ENCODE peak calls at places on chromosomes 2 and 18, in ten cellular contexts. M is stimulated activated CD8-positive, alpha-beta memory T cell treated with anti-CD3 and anti-CD28 coated beads, Interleukin-7, amount 100 ng/mL, for 24 hours; C is uterus; W is lower leg skin; H is GM10248; D is activated CD8-positive, alpha-beta memory T cell treated with anti-CD3 and anti-CD28 coated beads for 1 hour; B is ovary; L is activated CD4-positive, CD25-positive, alpha-beta regulatory T cell treated with anti-CD3 and anti-CD28 coated beads, Interleukin-2, amount 50 U/mL, for 72 hours; V is activated CD4-positive, alpha-beta T cell treated with anti-CD3 and anti-CD28 coated beads, Interleukin-2, amount 50 U/mL, for 24 hours; X is Calu3. R is an unnamed sample.

GRCh38 chr18:78627546-78628315 is 351.9 kb upstream of the SALL3 start:
- DNase-seq in B (no peak), C (no peak), H (no peak), M (no peak), L (no peak), W (no peak), D (no peak), V (no peak), X (no peak), R (no peak)

GRCh38 chr2:148599112-148599991 is 45.2 kb upstream of the EPC2 start:
- DNase-seq in D (no peak), X (no peak), H (no peak), M (no peak), W (no peak), V (no peak), L (no peak), B (no peak), C (no peak), R (no peak)

GRCh38 chr2:146374505-146374904 is 1470.3 kb upstream of the ACVR2A start:
- DNase-seq in H (no peak), V (no peak), L (no peak), D (no peak), W (no peak), B (no peak), C (no peak), M (no peak), X (no peak), R (no peak)

GRCh38 chr2:218229851-218230250 is 12.9 kb downstream of the ARPC2 start:
- DNase-seq in L (no peak), M (no peak), W (no peak), B (no peak), C (no peak), H (no peak), V (no peak), X (peak), D (no peak), R (no peak)

GRCh38 chr2:2800697-2801096 is 469.6 kb upstream of the MYT1L start:
- DNase-seq in H (no peak), W (no peak), B (no peak), M (no peak), L (no peak), D (no peak), C (no peak), X (no peak), V (no peak), R (no peak)

GRCh38 chr2:69565431-69565839 is 78.1 kb downstream of the AAK1 start:
- DNase-seq in M (peak), C (peak), B (peak), L (peak), D (peak), W (no peak), H (peak), V (peak), X (peak), R (no peak)

GRCh38 chr2:3282056-3282998 is 95.3 kb downstream of the EIPR1 start:
- DNase-seq in D (no peak), C (no peak), V (no peak), M (no peak), L (no peak), X (no peak), H (no peak), B (no peak), W (no peak), R (peak)

GRCh38 chr2:47344890-47345583 is 57.9 kb upstream of the MSH2 start:
- DNase-seq in W (peak), M (no peak), D (no peak), C (peak), L (no peak), V (no peak), B (peak), X (peak), H (no peak), R (peak)

GRCh38 chr2:71524476-71524875 is 71.1 kb downstream of the DYSF start:
- DNase-seq in X (no peak), L (peak), H (no peak), C (no peak), V (no peak), D (no peak), M (no peak), W (no peak), B (no peak), R (no peak)

GRCh38 chr2:210523650-210524289 is 32.6 kb upstream of the CPS1 start:
- DNase-seq in W (no peak), H (no peak), B (no peak), L (no peak), V (no peak), X (no peak), D (no peak), M (no peak), C (no peak), R (no peak)

GRCh38 chr18:14945286-14945685 is 197.3 kb downstream of the ANKRD30B start:
- DNase-seq in W (no peak), V (no peak), X (no peak), B (no peak), C (no peak), M (no peak), L (no peak), H (no peak), D (no peak), R (no peak)

GRCh38 chr2:239186516-239186915 is 214.3 kb downstream of the HDAC4 start:
- DNase-seq in B (no peak), C (no peak), X (no peak), W (no peak), M (no peak), L (no peak), H (no peak), V (no peak), D (no peak), R (no peak)

GRCh38 chr2:173218331-173219056 is 136.2 kb upstream of the CDCA7 start:
- DNase-seq in W (no peak), M (no peak), X (no peak), V (no peak), D (no peak), H (no peak), B (no peak), C (no peak), L (no peak), R (no peak)

GRCh38 chr2:43777306-43777926 is 3.6 kb downstream of the DYNC2LI1 start:
- DNase-seq in D (no peak), H (no peak), C (no peak), M (no peak), L (no peak), X (no peak), V (no peak), W (no peak), B (no peak), R (no peak)

GRCh38 chr2:27715318-27716165 is 51.9 kb downstream of the SLC4A1AP start:
- DNase-seq in X (peak), W (no peak), V (no peak), M (no peak), D (no peak), B (peak), C (peak), H (peak), L (no peak), R (peak)

GRCh38 chr2:49069829-49070228 is 84.5 kb downstream of the FSHR start:
- DNase-seq in W (no peak), H (no peak), M (no peak), L (no peak), X (no peak), C (no peak), D (no peak), V (no peak), B (no peak), R (no peak)

GRCh38 chr2:15623898-15624541 is 32.4 kb downstream of the DDX1 start:
- DNase-seq in H (no peak), M (no peak), V (no peak), L (no peak), C (no peak), W (no peak), B (no peak), X (no peak), D (no peak), R (no peak)

GRCh38 chr2:108870069-108870644 is 83.6 kb downstream of the CCDC138 start:
- DNase-seq in X (no peak), C (no peak), L (no peak), H (no peak), M (no peak), W (no peak), D (no peak), V (no peak), B (no peak), R (no peak)

GRCh38 chr18:46720521-46720920 is 36.3 kb downstream of the ST8SIA5 start:
- DNase-seq in L (no peak), C (no peak), D (no peak), X (no peak), W (no peak), H (no peak), V (no peak), B (no peak), M (no peak), R (no peak)

GRCh38 chr2:189082576-189082975 is 97.0 kb downstream of the COL5A2 start:
- DNase-seq in B (no peak), L (no peak), D (no peak), W (no peak), X (no peak), M (no peak), V (no peak), C (peak), H (no peak), R (peak)

GRCh38 chr2:4140284-4140962 is 437.0 kb downstream of the DCDC2C start:
- DNase-seq in M (no peak), W (no peak), C (no peak), V (no peak), H (no peak), L (no peak), X (no peak), D (no peak), B (no peak), R (no peak)

GRCh38 chr18:62071071-62071470 is 115.8 kb downstream of the PIGN start:
- DNase-seq in D (no peak), L (no peak), X (no peak), B (no peak), H (no peak), C (no peak), M (no peak), V (no peak), W (no peak), R (no peak)